ENCODE peak calls at places on chromosomes 16 and 17, in eight cellular contexts. Y, N, U, C, V, J, L and G are unnamed samples.

GRCh38 chr16:57958544-57958943 is 12.4 kb downstream of the CNGB1 start:
- DNase-seq in Y (no peak), N (no peak), U (no peak), C (no peak), V (no peak), J (no peak), L (no peak), G (no peak)

GRCh38 chr16:86892509-86892908 is 314.2 kb downstream of the FOXL1 start:
- DNase-seq in Y (no peak), N (no peak), U (no peak), C (no peak), V (no peak), J (no peak), L (peak; percentile 4), G (no peak)

GRCh38 chr16:75262104-75262799 is 10.8 kb upstream of the BCAR1 start:
- DNase-seq in Y (no peak), N (peak; percentile 85), U (no peak), C (no peak), V (no peak), J (no peak), L (no peak), G (no peak)

GRCh38 chr17:13593757-13594156 is 8.0 kb downstream of the HS3ST3A1 start:
- DNase-seq in Y (no peak), N (no peak), U (no peak), C (no peak), V (no peak), J (no peak), L (no peak), G (no peak)

GRCh38 chr16:22641030-22641671 is 130.5 kb downstream of the NPIPB5 start:
- DNase-seq in Y (no peak), N (no peak), U (peak; percentile 63), C (no peak), V (peak; percentile 37), J (no peak), L (peak; percentile 47), G (no peak)

GRCh38 chr16:17125671-17126070 is 345.1 kb downstream of the XYLT1 start:
- DNase-seq in Y (no peak), N (no peak), U (no peak), C (no peak), V (no peak), J (no peak), L (no peak), G (no peak)

GRCh38 chr17:38852771-38853291 is 690 bp downstream of the RPL23 start:
- DNase-seq in Y (no peak), N (no peak), U (no peak), C (no peak), V (no peak), J (no peak), L (no peak), G (no peak)

GRCh38 chr16:10675221-10675620 is 19.5 kb downstream of the TEKT5 start:
- DNase-seq in Y (no peak), N (peak; percentile 27), U (no peak), C (no peak), V (no peak), J (no peak), L (no peak), G (no peak)

GRCh38 chr17:67310406-67310805 is 56.0 kb downstream of the PSMD12 start:
- DNase-seq in Y (no peak), N (no peak), U (no peak), C (no peak), V (no peak), J (no peak), L (no peak), G (no peak)

GRCh38 chr16:81469710-81470481 is 25.3 kb downstream of the CMIP start:
- DNase-seq in Y (no peak), N (peak; percentile 82), U (no peak), C (no peak), V (peak; percentile 49), J (no peak), L (no peak), G (no peak)

GRCh38 chr16:50812046-50812445 is 70.2 kb downstream of the CYLD start:
- DNase-seq in Y (no peak), N (no peak), U (no peak), C (no peak), V (no peak), J (no peak), L (no peak), G (no peak)

GRCh38 chr17:61219460-61219859 is 180.2 kb upstream of the TBX2 start:
- DNase-seq in Y (no peak), N (no peak), U (no peak), C (no peak), V (no peak), J (no peak), L (no peak), G (no peak)

GRCh38 chr16:12252616-12253015 is 276.1 kb downstream of the SNX29 start:
- DNase-seq in Y (no peak), N (no peak), U (no peak), C (no peak), V (no peak), J (no peak), L (peak; percentile 6), G (no peak)

GRCh38 chr17:48045270-48046001 is 2.7 kb upstream of the NFE2L1 start:
- DNase-seq in Y (no peak), N (no peak), U (peak; percentile 51), C (no peak), V (no peak), J (no peak), L (no peak), G (no peak)

GRCh38 chr16:2046125-2046888 is 1.3 kb downstream of the NTHL1 start:
- DNase-seq in Y (no peak), N (no peak), U (no peak), C (no peak), V (no peak), J (no peak), L (no peak), G (no peak)

GRCh38 chr16:9065077-9065476 is 26.4 kb upstream of the HAPSTR1 start:
- DNase-seq in Y (no peak), N (no peak), U (no peak), C (no peak), V (no peak), J (no peak), L (no peak), G (no peak)

GRCh38 chr17:36921131-36921851 is 16.0 kb upstream of the LHX1 start:
- DNase-seq in Y (no peak), N (no peak), U (peak; percentile 92), C (no peak), V (peak; percentile 86), J (no peak), L (no peak), G (no peak)

GRCh38 chr17:76716834-76717205 is 6.1 kb upstream of the MXRA7 start:
- DNase-seq in Y (no peak), N (no peak), U (no peak), C (peak; percentile 8), V (no peak), J (no peak), L (peak; percentile 66), G (peak; percentile 92)

DNA sequence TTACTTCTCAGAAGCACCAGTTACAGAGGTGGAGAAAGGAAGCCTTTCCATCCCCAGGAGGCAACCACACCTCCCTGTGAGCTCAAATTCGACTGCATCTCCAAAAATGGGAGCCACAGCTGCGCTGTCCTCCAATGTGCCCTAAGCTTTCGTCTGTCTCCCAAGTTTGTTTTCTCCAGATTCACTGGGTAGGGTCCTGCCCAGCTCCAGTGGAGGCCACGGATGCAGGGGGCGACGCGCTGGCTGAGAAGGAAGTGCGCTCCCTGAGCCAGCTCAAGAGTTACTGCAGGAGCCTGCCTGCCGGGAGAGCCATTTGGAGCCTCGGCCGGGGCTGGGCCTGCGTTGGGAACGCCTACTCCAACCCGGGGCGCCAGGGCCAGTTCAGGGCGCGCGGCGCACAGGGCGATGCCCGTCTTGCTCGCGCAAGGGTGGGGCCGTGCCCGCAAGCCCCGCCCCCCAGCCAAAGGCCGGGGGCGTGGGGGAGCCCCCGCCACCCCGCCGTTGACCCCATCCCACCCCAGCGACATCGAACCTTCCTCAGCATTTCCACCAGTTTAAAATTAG is 19.5 kb downstream of the SIAH1 start:
- DNase-seq in Y (peak; percentile 58), N (peak; percentile 94), U (peak; percentile 78), C (peak; percentile 81), V (peak; percentile 88), J (peak; percentile 75), L (peak; percentile 93), G (peak; percentile 46)
- TF ChIP-seq CTCF in Y (no peak), N (no peak), U (no peak), C (no peak), V (no peak), J (peak; percentile 25), L (peak; percentile 19), G (no peak)

DNA sequence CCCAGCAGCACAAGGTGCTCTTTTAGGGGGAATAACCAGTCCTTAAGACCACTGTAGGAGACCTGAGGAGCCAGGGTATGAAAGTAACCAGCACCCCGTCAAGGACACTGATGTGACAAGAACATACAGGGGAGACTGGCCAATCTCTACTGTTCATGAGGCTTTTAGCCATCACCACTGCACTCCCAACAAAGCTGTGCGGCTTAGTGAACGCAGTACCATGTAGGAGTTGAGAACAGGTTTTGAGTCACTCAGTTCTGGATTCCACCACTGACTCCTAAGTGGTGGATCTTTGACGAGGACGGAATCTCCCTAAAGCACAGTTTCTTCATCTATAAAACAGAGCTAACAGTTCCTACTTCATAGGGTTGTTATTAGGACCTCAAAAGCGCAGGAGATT is 26.8 kb downstream of the COG4 start:
- DNase-seq in Y (no peak), N (no peak), U (no peak), C (no peak), V (no peak), J (no peak), L (no peak), G (no peak)
- TF ChIP-seq CTCF in Y (no peak), N (no peak), U (no peak), C (no peak), V (no peak), J (no peak), L (no peak), G (no peak)

GRCh38 chr17:77817953-77818352 is 140.6 kb upstream of the TNRC6C start:
- DNase-seq in Y (no peak), N (no peak), U (no peak), C (no peak), V (no peak), J (no peak), L (no peak), G (no peak)

GRCh38 chr17:77811521-77811920 is 147.0 kb upstream of the TNRC6C start:
- DNase-seq in Y (no peak), N (no peak), U (peak; percentile 42), C (no peak), V (no peak), J (no peak), L (no peak), G (no peak)

GRCh38 chr17:77819497-77819896 is 139.0 kb upstream of the TNRC6C start:
- DNase-seq in Y (no peak), N (no peak), U (no peak), C (no peak), V (no peak), J (no peak), L (no peak), G (no peak)

GRCh38 chr17:77814091-77814772 is 144.3 kb upstream of the TNRC6C start:
- DNase-seq in Y (no peak), N (no peak), U (no peak), C (no peak), V (no peak), J (no peak), L (no peak), G (no peak)

GRCh38 chr17:77815127-77815905 is 143.2 kb upstream of the TNRC6C start:
- DNase-seq in Y (no peak), N (no peak), U (no peak), C (no peak), V (no peak), J (no peak), L (no peak), G (no peak)
- TF ChIP-seq CTCF in Y (no peak), N (no peak), U (no peak), C (no peak), V (no peak), J (no peak), L (peak; percentile 24), G (no peak)

GRCh38 chr16:66402166-66402565 is 24.9 kb upstream of the BEAN1 start:
- DNase-seq in Y (no peak), N (peak; percentile 24), U (no peak), C (no peak), V (no peak), J (no peak), L (no peak), G (no peak)
- TF ChIP-seq CTCF in Y (no peak), N (no peak), U (no peak), C (no peak), V (no peak), J (no peak), L (no peak), G (no peak)